ENCODE peak calls at places on chromosomes 6 and 20, in eight cellular contexts. E, Q, I, Y, J, O, R and H are unnamed samples.

GRCh38 chr6:27870486-27870885 is 41.7 kb downstream of the OR2B2 start:
- DNase-seq in Q (no peak), I (no peak), Y (no peak), J (no peak), R (no peak), O (no peak), E (no peak), H (no peak)

GRCh38 chr20:6765469-6766058 is 1.9 kb upstream of the BMP2 start:
- DNase-seq in R (no peak), Y (no peak), Q (no peak), I (peak; percentile 46), O (no peak), E (no peak), J (peak; percentile 53), H (peak; percentile 27)

GRCh38 chr6:167721291-167721690 is 105.4 kb upstream of the AFDN start:
- DNase-seq in J (no peak), R (no peak), I (no peak), O (no peak), Q (no peak), E (no peak), Y (no peak), H (no peak)

GRCh38 chr6:127514396-127515227 is 4.5 kb downstream of the MTCL3 start:
- DNase-seq in E (no peak), R (peak; percentile 37), Q (peak; percentile 12), I (peak; percentile 83), Y (peak; percentile 79), O (peak; percentile 55), J (no peak), H (peak; percentile 28)

GRCh38 chr6:129686941-129687627 is 22.9 kb downstream of the ARHGAP18 start:
- DNase-seq in R (no peak), J (no peak), Y (no peak), O (no peak), Q (peak; percentile 38), I (no peak), E (no peak), H (no peak)

GRCh38 chr6:148413321-148414094 is 70.9 kb downstream of the SASH1 start:
- DNase-seq in Q (no peak), J (no peak), I (no peak), O (no peak), E (no peak), R (no peak), Y (no peak), H (no peak)

GRCh38 chr6:124962617-124963415 is 579 bp downstream of the RNF217 start:
- DNase-seq in Q (peak; percentile 49), Y (peak; percentile 79), E (peak; percentile 43), J (no peak), R (peak; percentile 39), O (peak; percentile 72), I (peak; percentile 56), H (peak; percentile 73)

GRCh38 chr6:51614725-51615124 is 472.7 kb downstream of the PKHD1 start:
- DNase-seq in E (no peak), Y (no peak), O (no peak), Q (no peak), I (no peak), R (no peak), J (no peak), H (no peak)

GRCh38 chr20:19618711-19619110 is 139.3 kb upstream of the RIN2 start:
- DNase-seq in E (no peak), O (no peak), I (no peak), Q (no peak), R (no peak), Y (no peak), J (no peak), H (no peak)

GRCh38 chr6:67277312-67277711 is 1357.8 kb upstream of the ADGRB3 start:
- DNase-seq in I (no peak), Y (no peak), Q (no peak), O (no peak), J (no peak), E (no peak), R (no peak), H (no peak)

GRCh38 chr6:66082914-66083313 is 375.9 kb upstream of the EYS start:
- DNase-seq in R (no peak), I (no peak), J (no peak), O (no peak), Y (no peak), E (no peak), Q (no peak), H (no peak)

GRCh38 chr20:32681175-32682084 is 7.7 kb upstream of the C20orf203 start:
- DNase-seq in I (peak; percentile 78), Q (no peak), J (peak; percentile 56), O (no peak), Y (no peak), E (no peak), R (no peak), H (no peak)

GRCh38 chr20:62381202-62381797 is 5.6 kb upstream of the RPS21 start:
- DNase-seq in E (no peak), Q (no peak), I (no peak), J (no peak), O (no peak), R (peak; percentile 45), Y (no peak), H (no peak)

GRCh38 chr6:36642913-36643817 is 35.3 kb upstream of the CDKN1A start:
- DNase-seq in I (no peak), O (peak; percentile 95), Y (no peak), R (peak; percentile 87), Q (peak; percentile 95), J (peak; percentile 47), E (peak; percentile 91), H (peak; percentile 98)

GRCh38 chr20:42204261-42204660 is 586.1 kb upstream of the CHD6 start:
- DNase-seq in E (peak; percentile 45), Y (no peak), I (peak; percentile 34), J (no peak), Q (no peak), R (no peak), O (no peak), H (no peak)
- TF ChIP-seq CTCF in E (no peak), Y (peak; percentile 40), I (peak; percentile 55), J (peak; percentile 43), Q (no peak), R (peak; percentile 29), O (no peak), H (no peak)

GRCh38 chr6:132130530-132131298 is 179.5 kb upstream of the CCN2 start:
- DNase-seq in Y (no peak), Q (peak; percentile 10), R (peak; percentile 23), E (no peak), J (peak; percentile 5), I (no peak), O (peak; percentile 56), H (no peak)

GRCh38 chr6:132131777-132132176 is 180.6 kb upstream of the CCN2 start:
- DNase-seq in I (peak; percentile 8), Q (no peak), Y (no peak), R (peak; percentile 19), J (peak; percentile 57), O (no peak), E (no peak), H (no peak)

GRCh38 chr6:132126150-132126549 is 175.0 kb upstream of the CCN2 start:
- DNase-seq in E (no peak), I (no peak), J (peak; percentile 28), Y (no peak), R (no peak), O (no peak), Q (no peak), H (no peak)

GRCh38 chr6:132131351-132131750 is 180.2 kb upstream of the CCN2 start:
- DNase-seq in Q (no peak), I (no peak), J (no peak), E (no peak), R (no peak), O (no peak), Y (no peak), H (no peak)

GRCh38 chr6:132128424-132128823 is 177.3 kb upstream of the CCN2 start:
- DNase-seq in Y (no peak), R (no peak), E (no peak), O (no peak), I (no peak), J (no peak), Q (no peak), H (no peak)
- H3K36me3 ChIP-seq in Y (no peaks in the 10 kb centered on the region), R (no peaks in the 10 kb centered on the region), E (no peaks in the 10 kb centered on the region), O (no peaks in the 10 kb centered on the region), I (no peaks in the 10 kb centered on the region), J (no peaks in the 10 kb centered on the region), Q (no peaks in the 10 kb centered on the region), H (no peaks in the 10 kb centered on the region)

GRCh38 chr20:37397076-37397953 is 51.4 kb downstream of the SRC start:
- DNase-seq in Y (no peak), Q (no peak), R (no peak), J (no peak), E (no peak), O (no peak), I (peak; percentile 61), H (peak; percentile 52)
- H3K4me1 ChIP-seq in Y (no peaks in the 10 kb centered on the region), Q (peaks cover 5% of the 10 kb centered on the region), R (no peaks in the 10 kb centered on the region), J (no peaks in the 10 kb centered on the region), E (no peaks in the 10 kb centered on the region), O (peaks cover 3% of the 10 kb centered on the region), I (peaks cover 37% of the 10 kb centered on the region), H (no peaks in the 10 kb centered on the region)

GRCh38 chr6:135088818-135089809 is 34.5 kb upstream of the HBS1L start:
- DNase-seq in J (no peak), Q (no peak), R (no peak), I (peak; percentile 18), Y (no peak), O (no peak), E (no peak), H (no peak)
- TF ChIP-seq CTCF in J (peak; percentile 82), Q (peak; percentile 19), R (peak; percentile 24), I (peak; percentile 61), Y (peak; percentile 46), O (no peak), E (no peak), H (no peak)

GRCh38 chr6:152305672-152306071 is 331.5 kb downstream of the SYNE1 start:
- DNase-seq in E (no peak), O (no peak), R (no peak), I (no peak), Q (no peak), J (no peak), Y (no peak), H (no peak)
- H3K36me3 ChIP-seq in E (peaks cover 27% of the 10 kb centered on the region), O (no peaks in the 10 kb centered on the region), R (peaks cover 67% of the 10 kb centered on the region), I (no peaks in the 10 kb centered on the region), Q (no peaks in the 10 kb centered on the region), J (no peaks in the 10 kb centered on the region), Y (peaks cover 59% of the 10 kb centered on the region), H (no peaks in the 10 kb centered on the region)

DNA sequence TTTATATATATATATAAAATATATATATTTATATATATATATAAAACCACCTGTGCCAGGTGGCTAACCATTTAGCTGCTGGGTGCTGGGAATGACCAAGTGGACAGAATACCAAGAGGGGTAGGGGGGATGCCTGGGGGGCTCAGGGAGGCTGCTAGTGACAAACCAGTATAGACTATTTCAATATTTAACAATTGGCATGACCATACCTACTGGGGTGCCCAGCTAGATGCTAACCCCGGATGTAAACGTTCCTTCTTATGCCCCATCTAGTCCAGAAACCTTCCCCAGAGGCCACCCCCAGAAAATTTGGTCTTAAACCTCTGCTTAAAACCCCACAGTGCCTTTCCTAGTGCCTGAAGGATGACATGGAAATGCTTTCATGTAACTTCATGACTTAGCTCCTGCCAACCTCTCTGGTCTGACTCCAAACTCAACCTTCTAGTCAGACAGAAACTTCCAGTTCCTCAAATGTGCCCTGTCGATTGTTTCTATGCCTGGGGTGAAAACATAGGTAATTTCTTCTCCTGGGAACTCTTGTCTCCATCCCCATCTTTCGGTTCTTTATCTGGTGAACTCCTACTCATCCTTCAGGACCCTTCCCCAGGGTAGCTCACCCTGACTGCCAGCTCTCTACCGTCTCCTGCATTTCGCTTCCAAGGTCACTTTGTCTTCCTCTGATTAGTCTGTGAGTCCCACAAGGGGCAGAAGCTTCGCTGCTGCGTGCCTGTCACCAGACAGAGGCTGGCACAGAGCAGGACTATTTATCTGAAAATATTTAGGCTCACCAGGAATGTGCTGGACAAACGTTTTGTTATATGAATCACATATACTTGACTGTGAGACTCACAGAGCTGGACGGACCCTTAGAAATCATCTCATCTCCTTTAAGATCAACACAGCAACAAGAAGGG is 51.8 kb downstream of the JPH2 start:
- DNase-seq in I (no peak), O (no peak), R (no peak), J (no peak), Y (no peak), Q (no peak), E (no peak), H (no peak)
- H3K4me1 ChIP-seq in I (peaks cover 11% of the 10 kb centered on the region), O (no peaks in the 10 kb centered on the region), R (peaks cover 48% of the 10 kb centered on the region), J (no peaks in the 10 kb centered on the region), Y (no peaks in the 10 kb centered on the region), Q (peaks cover 3% of the 10 kb centered on the region), E (no peaks in the 10 kb centered on the region), H (no peaks in the 10 kb centered on the region)